ENCODE peak calls at places on chromosomes 11 and 22, in five cellular contexts. R is brain microvascular endothelial cell, N is AG10803, B is tibial nerve, F is fibroblast of pulmonary artery. C is an unnamed sample.

GRCh38 chr11:70489276-70489675 is 90.9 kb downstream of the CTTN start:
- DNase-seq in R (no peak), N (no peak), B (no peak), F (no peak), C (no peak)

GRCh38 chr11:86245369-86246292 is 1.1 kb downstream of the EED start:
- DNase-seq in R (no peak), N (no peak), B (no peak), F (peak; percentile 18), C (peak; percentile 23)

GRCh38 chr11:76214968-76215548 is 8.8 kb upstream of the WNT11 start:
- DNase-seq in R (no peak), N (no peak), B (no peak), F (no peak), C (no peak)

GRCh38 chr11:44928807-44929206 is 21.9 kb downstream of the TP53I11 start:
- DNase-seq in R (no peak), N (no peak), B (no peak), F (no peak), C (no peak)

GRCh38 chr11:99281331-99281730 is 260.6 kb downstream of the CNTN5 start:
- DNase-seq in R (no peak), N (no peak), B (no peak), F (no peak), C (no peak)

GRCh38 chr22:29485448-29485847 is 5.4 kb downstream of the NEFH start:
- DNase-seq in R (no peak), N (no peak), B (no peak), F (no peak), C (no peak)

GRCh38 chr11:11534981-11535380 is 86.8 kb downstream of the GALNT18 start:
- DNase-seq in R (no peak), N (no peak), B (no peak), F (no peak), C (peak; percentile 4)

GRCh38 chr11:92297551-92298237 is 73.1 kb downstream of the FAT3 start:
- DNase-seq in R (no peak), N (no peak), B (no peak), F (no peak), C (no peak)

GRCh38 chr11:34653851-34654490 is 33.1 kb downstream of the EHF start:
- DNase-seq in R (peak; percentile 95), N (peak; percentile 94), B (no peak), F (peak; percentile 97), C (peak; percentile 95)

GRCh38 chr11:125300791-125301218 is 136.3 kb downstream of the PKNOX2 start:
- DNase-seq in R (peak; percentile 71), N (peak; percentile 77), B (no peak), F (peak; percentile 89), C (peak; percentile 57)

GRCh38 chr11:1040428-1041148 is 4.1 kb upstream of the MUC6 start:
- DNase-seq in R (no peak), N (no peak), B (no peak), F (peak; percentile 42), C (no peak)

GRCh38 chr22:45946805-45947600 is 30.0 kb downstream of the WNT7B start:
- DNase-seq in R (no peak), N (no peak), B (no peak), F (no peak), C (no peak)

GRCh38 chr11:131512228-131512627 is 141.8 kb downstream of the NTM start:
- DNase-seq in R (no peak), N (no peak), B (no peak), F (no peak), C (no peak)

GRCh38 chr11:2801711-2802388 is 83.7 kb downstream of the CDKN1C start:
- DNase-seq in R (no peak), N (no peak), B (no peak), F (no peak), C (no peak)

GRCh38 chr22:26718905-26719304 is 61.5 kb downstream of the MIAT start:
- DNase-seq in R (peak; percentile 85), N (peak; percentile 99), B (no peak), F (peak; percentile 86), C (peak; percentile 87)

GRCh38 chr11:103601230-103601846 is 435.1 kb upstream of the DDI1 start:
- DNase-seq in R (peak; percentile 61), N (peak; percentile 76), B (peak; percentile 24), F (peak; percentile 85), C (peak; percentile 79)

GRCh38 chr11:126101241-126101929 is 38.7 kb upstream of the CDON start:
- DNase-seq in R (no peak), N (peak; percentile 24), B (no peak), F (no peak), C (no peak)

GRCh38 chr11:117171648-117172051 is 6.9 kb upstream of the SIDT2 start:
- DNase-seq in R (peak; percentile 40), N (no peak), B (no peak), F (peak; percentile 44), C (peak; percentile 53)

GRCh38 chr11:83070878-83071640 is 638 bp downstream of the RAB30 start:
- DNase-seq in R (no peak), N (peak; percentile 29), B (no peak), F (peak; percentile 36), C (peak; percentile 27)

GRCh38 chr11:94068764-94069163 is 47.6 kb downstream of the HEPHL1 start:
- DNase-seq in R (no peak), N (no peak), B (no peak), F (no peak), C (peak; percentile 14)

GRCh38 chr22:48449466-48450187 is 1378.0 kb downstream of the BRD1 start:
- DNase-seq in R (no peak), N (no peak), B (no peak), F (no peak), C (no peak)

GRCh38 chr22:46833228-46833627 is 70.8 kb downstream of the TBC1D22A start:
- DNase-seq in R (peak; percentile 23), N (no peak), B (no peak), F (peak; percentile 51), C (no peak)

GRCh38 chr11:105458071-105458470 is 151.8 kb upstream of the GRIA4 start:
- DNase-seq in R (no peak), N (no peak), B (no peak), F (no peak), C (no peak)

GRCh38 chr11:78349614-78350013 is 68.0 kb downstream of the GAB2 start:
- DNase-seq in R (no peak), N (peak; percentile 26), B (no peak), F (peak; percentile 44), C (peak; percentile 40)

GRCh38 chr11:96199563-96200025 is 143.4 kb downstream of the MAML2 start:
- DNase-seq in R (peak; percentile 91), N (peak; percentile 60), B (no peak), F (peak; percentile 94), C (peak; percentile 92)

DNA sequence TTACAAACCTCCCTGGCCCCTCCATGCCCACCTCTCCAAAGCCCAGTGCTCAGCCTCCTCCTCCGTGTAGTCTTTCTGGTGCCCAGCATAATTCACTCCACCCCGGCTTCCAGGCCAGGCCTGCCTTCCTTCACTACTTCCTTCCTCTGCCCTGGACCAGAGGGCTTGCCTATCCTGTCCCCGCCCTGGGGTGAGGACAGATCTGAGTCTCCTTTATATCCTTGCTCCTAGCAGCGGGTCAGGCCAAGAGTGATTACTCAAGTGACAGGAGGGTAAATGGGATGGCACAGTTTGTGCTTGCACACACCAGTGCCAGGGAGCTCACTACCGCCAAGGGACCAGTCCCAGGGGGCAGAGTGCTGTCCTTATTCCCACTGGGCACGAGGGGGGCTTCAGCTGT is 48.0 kb downstream of the SCUBE1 start:
- DNase-seq in R (no peak), N (no peak), B (no peak), F (no peak), C (no peak)
- H3K4me3 ChIP-seq in R (no peak overlapping the region), N (no peak overlapping the region), B (no peak overlapping the region), F (no peak overlapping the region), C (no peak overlapping the region)

DNA sequence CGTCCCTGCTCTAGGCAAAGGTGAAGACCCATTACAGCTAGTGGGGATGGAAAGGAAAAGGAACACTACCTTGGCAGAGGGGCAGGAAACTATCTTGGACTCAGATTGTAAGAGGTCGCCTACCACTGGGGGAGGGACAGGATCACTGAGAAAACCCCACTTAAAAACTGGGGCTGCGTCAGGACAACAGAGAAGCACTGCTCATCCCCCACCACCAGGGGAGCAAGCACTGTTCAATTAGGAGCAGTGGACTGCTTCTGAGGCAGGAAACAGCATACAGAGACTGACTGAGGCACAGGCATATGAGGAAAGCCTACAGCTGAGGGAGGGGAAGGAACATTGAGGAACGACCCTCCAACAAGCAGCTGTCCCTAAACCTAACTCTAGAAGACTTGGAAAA is 20.8 kb upstream of the DLAT start:
- DNase-seq in R (peak; percentile 4), N (no peak), B (no peak), F (no peak), C (no peak)
- TF ChIP-seq CTCF in R (peak; percentile 67), N (peak; percentile 20), B (no peak), F (peak; percentile 32), C (peak; percentile 36)

GRCh38 chr11:20050551-20051333 is 109.5 kb downstream of the DBX1 start:
- DNase-seq in R (no peak), N (no peak), B (no peak), F (no peak), C (no peak)
- H3K4me3 ChIP-seq in R (no peak overlapping the region), N (no peak overlapping the region), B (no peak overlapping the region), F (no peak overlapping the region), C (no peak overlapping the region)

GRCh38 chr11:129279326-129280026 is 87.4 kb upstream of the ARHGAP32 start:
- DNase-seq in R (peak; percentile 38), N (peak; percentile 79), B (peak; percentile 51), F (peak; percentile 81), C (peak; percentile 56)
- TF ChIP-seq CTCF in R (no peak), N (no peak), B (no peak), F (no peak), C (no peak)

GRCh38 chr11:59157433-59157832 is 14.5 kb upstream of the DTX4 start:
- DNase-seq in R (no peak), N (no peak), B (no peak), F (no peak), C (no peak)

GRCh38 chr11:59152312-59152967 is 9.8 kb downstream of the FAM111A start:
- DNase-seq in R (no peak), N (no peak), B (no peak), F (no peak), C (no peak)

GRCh38 chr11:59154585-59154984 is 11.9 kb downstream of the FAM111A start:
- DNase-seq in R (no peak), N (no peak), B (no peak), F (no peak), C (no peak)

GRCh38 chr11:59151761-59152160 is 9.1 kb downstream of the FAM111A start:
- DNase-seq in R (no peak), N (no peak), B (no peak), F (no peak), C (no peak)
- H3K4me3 ChIP-seq in R (no peak overlapping the region), N (no peak overlapping the region), B (no peak overlapping the region), F (no peak overlapping the region), C (no peak overlapping the region)

DNA sequence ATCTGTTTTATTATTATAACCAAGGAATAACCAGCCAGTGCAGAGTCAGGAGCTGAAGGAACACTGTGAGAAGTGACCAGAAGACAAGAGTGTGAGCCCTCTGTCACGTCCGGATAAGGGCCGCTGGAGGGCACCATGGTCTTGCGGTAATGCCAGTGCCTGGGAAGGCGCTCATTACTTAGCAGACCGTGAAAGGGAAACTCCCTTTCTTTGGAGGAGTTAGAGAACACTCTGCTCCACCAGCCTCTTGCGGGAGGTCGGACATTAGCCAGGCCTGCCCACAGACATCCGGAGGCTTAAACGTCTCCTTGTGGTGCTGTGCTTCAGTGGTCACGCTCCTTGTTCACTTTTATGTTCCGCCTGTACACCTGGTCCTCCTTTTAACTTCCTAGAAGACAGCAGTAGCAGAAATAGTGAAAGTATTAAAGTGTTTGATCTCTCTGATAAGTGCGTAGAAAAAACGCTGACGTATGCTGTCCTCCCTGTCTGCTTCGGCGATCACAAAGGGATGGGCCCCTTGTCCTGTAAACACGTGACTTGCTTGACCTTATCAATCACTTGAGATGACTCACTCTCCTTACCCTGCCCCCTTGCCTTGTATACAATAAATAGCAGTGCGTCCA is 120.6 kb upstream of the LMO1 start:
- DNase-seq in R (no peak), N (peak; percentile 15), B (no peak), F (peak; percentile 24), C (peak; percentile 6)
- TF ChIP-seq CTCF in R (no peak), N (no peak), B (no peak), F (no peak), C (no peak)

C was measured in fibroblast of mammary gland.